ENCODE peak calls at places on chromosomes 6 and 20, in five cellular contexts. M is H1, A is HepG2, P is HCT116, W is A549. Z is an unnamed sample.
A peak's percentile ranks its signal among the peaks of the same experiment; 100 is the strongest.

GRCh38 chr20:63536241-63536977 is 767 bp downstream of the PTK6 start:
- DNase-seq in M (no peak), A (no peak), P (no peak), W (peak; percentile 56), Z (peak; percentile 29)

GRCh38 chr6:37831457-37831856 is 11.9 kb downstream of the ZFAND3 start:
- DNase-seq in M (no peak), A (no peak), P (no peak), W (no peak), Z (no peak)

GRCh38 chr6:129567374-129567773 is 142.6 kb downstream of the ARHGAP18 start:
- DNase-seq in M (peak; percentile 81), A (peak; percentile 23), P (peak; percentile 10), W (peak; percentile 11), Z (no peak)

GRCh38 chr6:99446076-99446475 is 21.0 kb upstream of the PNISR start:
- DNase-seq in M (no peak), A (no peak), P (no peak), W (no peak), Z (no peak)

GRCh38 chr6:134938896-134939295 is 11.0 kb downstream of the ALDH8A1 start:
- DNase-seq in M (no peak), A (no peak), P (no peak), W (no peak), Z (peak; percentile 72)

GRCh38 chr6:104527761-104528415 is 331.8 kb downstream of the HACE1 start:
- DNase-seq in M (peak; percentile 69), A (peak; percentile 24), P (no peak), W (peak; percentile 20), Z (no peak)

GRCh38 chr6:136955123-136955522 is 33.0 kb downstream of the SLC35D3 start:
- DNase-seq in M (no peak), A (no peak), P (no peak), W (no peak), Z (no peak)

GRCh38 chr6:46549155-46549554 is 57.9 kb upstream of the RCAN2 start:
- DNase-seq in M (no peak), A (no peak), P (no peak), W (no peak), Z (no peak)

GRCh38 chr20:50415516-50416268 is 94.5 kb upstream of the PTPN1 start:
- DNase-seq in M (peak; percentile 59), A (peak; percentile 86), P (peak; percentile 50), W (peak; percentile 87), Z (peak; percentile 87)

GRCh38 chr20:64106981-64107735 is at the start of gene NPBWR2:
- DNase-seq in M (peak; percentile 44), A (no peak), P (no peak), W (no peak), Z (no peak)

GRCh38 chr6:85680388-85680787 is 37.7 kb upstream of the SYNCRIP start:
- DNase-seq in M (no peak), A (no peak), P (no peak), W (no peak), Z (no peak)

GRCh38 chr6:85679445-85680123 is 36.9 kb upstream of the SYNCRIP start:
- DNase-seq in M (no peak), A (no peak), P (no peak), W (no peak), Z (no peak)

GRCh38 chr6:85684809-85685171 is 42.1 kb upstream of the SYNCRIP start:
- DNase-seq in M (no peak), A (no peak), P (no peak), W (no peak), Z (no peak)

GRCh38 chr6:85685713-85686112 is 43.0 kb upstream of the SYNCRIP start:
- DNase-seq in M (no peak), A (no peak), P (no peak), W (no peak), Z (no peak)

DNA sequence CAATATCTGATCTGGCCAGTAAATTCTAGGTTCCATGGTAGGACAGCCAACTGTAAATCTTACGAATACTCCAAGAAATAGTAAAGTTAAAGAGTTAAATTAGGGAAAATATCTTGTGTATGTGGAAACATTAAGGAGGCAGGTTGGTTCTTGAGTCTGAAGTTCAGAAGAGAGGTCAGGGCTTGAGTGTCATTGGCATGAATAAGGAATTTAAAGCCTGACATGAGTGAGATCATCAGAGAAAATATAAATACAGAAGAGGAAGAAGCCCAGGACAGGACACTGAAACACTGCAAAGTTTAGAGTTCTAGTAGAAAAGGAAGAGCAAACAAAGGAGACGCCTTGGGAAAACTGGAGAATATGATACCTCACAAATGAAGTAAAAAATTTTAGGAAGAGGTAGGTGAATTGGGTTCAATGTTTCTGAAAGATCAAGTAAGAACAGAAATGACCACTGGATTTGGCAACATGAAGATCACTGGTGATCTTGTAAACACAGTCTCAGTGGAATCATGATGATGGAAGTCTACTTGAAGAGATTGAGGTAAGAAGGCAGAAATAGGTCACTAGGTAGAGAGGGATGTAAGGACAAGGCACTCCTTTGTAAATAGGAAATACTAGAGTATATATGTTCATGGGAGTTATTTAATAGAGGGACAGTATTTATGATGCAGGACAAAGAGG is 41.6 kb upstream of the SYNCRIP start:
- DNase-seq in M (no peak), A (no peak), P (no peak), W (no peak), Z (peak; percentile 48)
- H3K4me3 ChIP-seq in M (no peak overlapping the region), A (no peak overlapping the region), P (no peak overlapping the region), W (no peak overlapping the region), Z (no peak overlapping the region)

GRCh38 chr6:5179917-5180316 is 80.8 kb downstream of the LYRM4 start:
- DNase-seq in M (no peak), A (no peak), P (no peak), W (peak; percentile 7), Z (peak; percentile 32)
- TF ChIP-seq RAD21 in M (no peak), A (no peak), P (no peak), W (no peak), Z (no peak)

DNA sequence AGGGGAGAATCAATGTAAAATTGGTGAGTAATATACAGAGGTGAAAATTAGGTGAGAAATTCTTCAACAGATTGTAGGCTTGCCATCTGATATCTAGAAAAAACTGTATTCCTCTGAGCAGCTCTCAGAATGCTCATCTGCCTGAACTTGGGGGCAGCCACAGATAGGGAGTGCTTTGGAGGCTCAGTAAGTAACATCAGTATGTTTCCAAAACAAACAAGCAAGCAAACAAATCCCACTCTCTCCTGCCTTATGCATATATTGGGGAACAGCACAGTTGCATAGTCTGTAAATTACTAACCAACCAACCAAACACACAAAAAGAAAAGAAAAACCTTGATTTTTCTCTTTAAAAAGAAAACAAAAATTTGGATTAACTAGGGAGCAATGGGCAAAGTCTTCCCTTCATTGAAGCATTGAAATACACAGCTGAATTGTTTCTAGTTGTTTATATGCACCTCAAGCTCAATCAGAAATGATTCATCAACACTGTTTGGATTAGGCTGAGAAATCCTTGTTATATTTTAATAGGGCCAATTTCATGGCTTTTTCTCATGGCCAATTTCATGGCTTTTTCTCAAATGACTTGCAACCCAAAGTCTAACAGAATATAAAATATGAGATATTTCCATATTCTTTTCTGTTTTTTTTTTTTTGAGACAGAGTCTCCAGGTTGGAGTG is 50.1 kb upstream of the DEK start:
- DNase-seq in M (no peak), A (no peak), P (no peak), W (no peak), Z (peak; percentile 50)
- H3K4me3 ChIP-seq in M (no peak overlapping the region), A (no peak overlapping the region), P (no peak overlapping the region), W (no peak overlapping the region), Z (no peak overlapping the region)

DNA sequence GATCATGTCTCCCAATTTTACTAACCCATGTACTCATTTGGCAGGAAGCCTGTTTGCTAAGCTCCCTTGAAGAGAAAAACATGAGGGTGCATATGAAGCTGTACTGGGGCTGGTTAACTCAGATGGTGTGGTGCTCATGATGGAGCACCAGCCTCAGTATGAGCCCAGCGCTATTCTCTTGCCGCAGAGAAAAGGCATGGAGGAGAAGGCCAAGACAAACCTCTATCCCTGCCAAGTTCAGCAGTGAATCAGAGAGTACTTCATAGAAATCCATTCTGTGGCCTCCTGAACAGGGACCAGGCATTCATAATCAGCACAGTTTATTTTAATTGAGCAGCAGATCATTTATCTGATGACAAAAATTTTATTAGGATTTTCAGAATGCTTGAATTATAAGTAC is 398.1 kb downstream of the LMBRD1 start:
- DNase-seq in M (no peak), A (no peak), P (no peak), W (no peak), Z (no peak)
- TF ChIP-seq RAD21 in M (no peak), A (no peak), P (no peak), W (no peak), Z (no peak)

GRCh38 chr6:19662911-19663310 is 174.3 kb upstream of the ID4 start:
- DNase-seq in M (no peak), A (no peak), P (no peak), W (no peak), Z (no peak)

GRCh38 chr6:19668710-19669109 is 168.5 kb upstream of the ID4 start:
- DNase-seq in M (no peak), A (no peak), P (no peak), W (no peak), Z (no peak)

GRCh38 chr6:19663479-19663878 is 173.7 kb upstream of the ID4 start:
- DNase-seq in M (no peak), A (no peak), P (no peak), W (no peak), Z (no peak)

GRCh38 chr6:19664050-19664449 is 173.1 kb upstream of the ID4 start:
- DNase-seq in M (no peak), A (no peak), P (no peak), W (no peak), Z (no peak)

GRCh38 chr6:19664878-19665715 is 172.1 kb upstream of the ID4 start:
- DNase-seq in M (no peak), A (no peak), P (no peak), W (no peak), Z (no peak)
- H3K4me3 ChIP-seq in M (no peak overlapping the region), A (no peak overlapping the region), P (no peak overlapping the region), W (no peak overlapping the region), Z (no peak overlapping the region)

GRCh38 chr6:31730631-31731086 is 1.6 kb upstream of the DDAH2 start:
- DNase-seq in M (no peak), A (no peak), P (no peak), W (no peak), Z (no peak)

GRCh38 chr6:31729515-31729978 is 448 bp upstream of the DDAH2 start:
- DNase-seq in M (peak; percentile 96), A (peak; percentile 86), P (peak; percentile 70), W (peak; percentile 85), Z (peak; percentile 79)

GRCh38 chr6:31728767-31729514 is at the start of gene DDAH2:
- DNase-seq in M (no peak), A (no peak), P (no peak), W (no peak), Z (no peak)

GRCh38 chr6:31732029-31732428 is 2.9 kb upstream of the DDAH2 start:
- DNase-seq in M (no peak), A (no peak), P (no peak), W (no peak), Z (no peak)

GRCh38 chr6:31729979-31730630 is 1.0 kb upstream of the DDAH2 start:
- DNase-seq in M (peak; percentile 96), A (peak; percentile 36), P (peak; percentile 56), W (peak; percentile 81), Z (peak; percentile 85)
- TF ChIP-seq RAD21 in M (no peak), A (peak; percentile 20), P (no peak), W (no peak), Z (no peak)

Z was measured in IMR-90.